ENCODE peak calls at places on chromosomes 16 and 17, in nine cellular contexts. N is tibial nerve, Q is heart left ventricle, D is H1, K is lower leg skin, R is uterus, M is endothelial cell of umbilical vein, O is Peyer's patch, L is prostate gland. T is an unnamed sample.

GRCh38 chr17:65664696-65665095 is 103.2 kb upstream of the AXIN2 start:
- DNase-seq in N (no peak), Q (no peak), D (no peak), K (no peak), R (no peak), M (no peak), O (no peak), L (no peak), T (no peak)

GRCh38 chr17:33012522-33013033 is 20.9 kb downstream of the SPACA3 start:
- DNase-seq in N (no peak), Q (no peak), D (peak), K (peak), R (no peak), M (no peak), O (no peak), L (no peak), T (no peak)

GRCh38 chr16:50547944-50548658 is at the start of gene NKD1:
- DNase-seq in N (peak), Q (peak), D (peak), K (peak), R (peak), M (peak), O (peak), L (peak), T (peak)

GRCh38 chr16:88508868-88509748 is 56.0 kb downstream of the ZFPM1 start:
- DNase-seq in N (no peak), Q (no peak), D (no peak), K (no peak), R (no peak), M (no peak), O (peak), L (peak), T (no peak)

GRCh38 chr17:15233022-15233805 is 31.9 kb downstream of the PMP22 start:
- DNase-seq in N (no peak), Q (no peak), D (no peak), K (no peak), R (no peak), M (peak), O (no peak), L (no peak), T (no peak)

GRCh38 chr17:44997733-44998520 is 29.8 kb upstream of the C1QL1 start:
- DNase-seq in N (no peak), Q (peak), D (no peak), K (no peak), R (no peak), M (no peak), O (no peak), L (no peak), T (peak)

GRCh38 chr16:10088380-10088793 is 93.8 kb downstream of the GRIN2A start:
- DNase-seq in N (no peak), Q (no peak), D (no peak), K (peak), R (peak), M (no peak), O (no peak), L (no peak), T (no peak)

GRCh38 chr17:64534187-64534586 is 27.4 kb downstream of the CEP95 start:
- DNase-seq in N (no peak), Q (no peak), D (no peak), K (no peak), R (no peak), M (peak), O (no peak), L (no peak), T (peak)

GRCh38 chr17:70989301-70989700 is 820.0 kb downstream of the KCNJ2 start:
- DNase-seq in N (no peak), Q (no peak), D (no peak), K (no peak), R (no peak), M (no peak), O (no peak), L (no peak), T (no peak)

GRCh38 chr16:89827383-89828198 is 684 bp upstream of the SPIRE2 start:
- DNase-seq in N (no peak), Q (peak), D (peak), K (no peak), R (no peak), M (peak), O (peak), L (peak), T (peak)

GRCh38 chr17:6507535-6507934 is 48.8 kb downstream of the PITPNM3 start:
- DNase-seq in N (no peak), Q (no peak), D (no peak), K (peak), R (peak), M (peak), O (no peak), L (no peak), T (no peak)

GRCh38 chr17:46028374-46028773 is 29.3 kb downstream of the STH start:
- DNase-seq in N (no peak), Q (no peak), D (no peak), K (no peak), R (no peak), M (no peak), O (no peak), L (no peak), T (no peak)

GRCh38 chr16:53465606-53466290 is 31.5 kb downstream of the RBL2 start:
- DNase-seq in N (no peak), Q (no peak), D (no peak), K (no peak), R (no peak), M (peak), O (no peak), L (no peak), T (no peak)

GRCh38 chr17:76414334-76415295 is 30.2 kb downstream of the SPHK1 start:
- DNase-seq in N (peak), Q (peak), D (no peak), K (no peak), R (peak), M (peak), O (peak), L (no peak), T (peak)

GRCh38 chr16:11824362-11824761 is 27.0 kb downstream of the RSL1D1 start:
- DNase-seq in N (no peak), Q (peak), D (no peak), K (peak), R (no peak), M (no peak), O (peak), L (no peak), T (peak)

GRCh38 chr17:39178516-39178915 is 12.6 kb upstream of the ARL5C start:
- DNase-seq in N (no peak), Q (no peak), D (no peak), K (no peak), R (no peak), M (peak), O (no peak), L (peak), T (no peak)

GRCh38 chr16:54177857-54178490 is 108.6 kb downstream of the IRX3 start:
- DNase-seq in N (no peak), Q (no peak), D (no peak), K (no peak), R (no peak), M (no peak), O (no peak), L (no peak), T (no peak)

GRCh38 chr17:64147110-64148016 is 17.4 kb upstream of the ERN1 start:
- DNase-seq in N (no peak), Q (no peak), D (no peak), K (peak), R (no peak), M (peak), O (no peak), L (no peak), T (no peak)

GRCh38 chr17:63996430-63997182 is 1.5 kb upstream of the PRR29 start:
- DNase-seq in N (no peak), Q (no peak), D (no peak), K (peak), R (peak), M (no peak), O (no peak), L (no peak), T (no peak)

GRCh38 chr16:75620326-75621169 is 2.5 kb downstream of the ADAT1 start:
- DNase-seq in N (no peak), Q (no peak), D (no peak), K (no peak), R (no peak), M (no peak), O (no peak), L (no peak), T (no peak)

GRCh38 chr17:2259769-2260536 is 43.6 kb downstream of the SMG6 start:
- DNase-seq in N (no peak), Q (no peak), D (no peak), K (no peak), R (peak), M (no peak), O (no peak), L (no peak), T (no peak)

GRCh38 chr16:74521691-74522090 is 85.2 kb downstream of the GLG1 start:
- DNase-seq in N (no peak), Q (peak), D (no peak), K (no peak), R (no peak), M (no peak), O (no peak), L (no peak), T (no peak)

GRCh38 chr17:12395733-12396354 is 269.8 kb upstream of the MYOCD start:
- DNase-seq in N (no peak), Q (no peak), D (peak), K (no peak), R (no peak), M (no peak), O (no peak), L (no peak), T (peak)

GRCh38 chr16:75025766-75026165 is 26.9 kb downstream of the ZNRF1 start:
- DNase-seq in N (no peak), Q (no peak), D (no peak), K (no peak), R (peak), M (no peak), O (no peak), L (no peak), T (peak)

GRCh38 chr16:75305364-75306101 is 54.1 kb upstream of the BCAR1 start:
- DNase-seq in N (no peak), Q (peak), D (no peak), K (peak), R (peak), M (peak), O (peak), L (peak), T (peak)

GRCh38 chr16:80250376-80250775 is 290.4 kb upstream of the DYNLRB2 start:
- DNase-seq in N (no peak), Q (no peak), D (no peak), K (no peak), R (no peak), M (no peak), O (no peak), L (no peak), T (no peak)

GRCh38 chr16:56671706-56672105 is 2.1 kb downstream of the MT1H start:
- DNase-seq in N (no peak), Q (no peak), D (no peak), K (no peak), R (no peak), M (no peak), O (no peak), L (no peak), T (no peak)

GRCh38 chr17:69060835-69061234 is at the start of gene ABCA9:
- DNase-seq in N (no peak), Q (no peak), D (no peak), K (no peak), R (peak), M (peak), O (no peak), L (no peak), T (no peak)

GRCh38 chr16:26645629-26646028 is 421.1 kb upstream of the C16orf82 start:
- DNase-seq in N (no peak), Q (no peak), D (peak), K (no peak), R (no peak), M (no peak), O (no peak), L (no peak), T (peak)

GRCh38 chr16:56226187-56226586 is 34.9 kb downstream of the GNAO1 start:
- DNase-seq in N (no peak), Q (no peak), D (no peak), K (no peak), R (no peak), M (no peak), O (no peak), L (no peak), T (no peak)

GRCh38 chr17:30552994-30553565 is 75.9 kb downstream of the GOSR1 start:
- DNase-seq in N (no peak), Q (no peak), D (peak), K (peak), R (no peak), M (no peak), O (no peak), L (no peak), T (no peak)

GRCh38 chr17:43755389-43755875 is 3.2 kb downstream of the SOST start:
- DNase-seq in N (no peak), Q (no peak), D (peak), K (peak), R (no peak), M (no peak), O (no peak), L (no peak), T (peak)

GRCh38 chr16:6835941-6836340 is 496.7 kb upstream of the RBFOX1 start:
- DNase-seq in N (no peak), Q (no peak), D (no peak), K (no peak), R (no peak), M (no peak), O (no peak), L (no peak), T (no peak)

GRCh38 chr17:31390748-31391495 is 553 bp upstream of the RAB11FIP4 start:
- DNase-seq in N (no peak), Q (no peak), D (peak), K (peak), R (no peak), M (no peak), O (no peak), L (no peak), T (no peak)

GRCh38 chr16:84618428-84619102 is 687 bp upstream of the COTL1 start:
- DNase-seq in N (no peak), Q (no peak), D (peak), K (no peak), R (peak), M (peak), O (peak), L (no peak), T (no peak)

DNA sequence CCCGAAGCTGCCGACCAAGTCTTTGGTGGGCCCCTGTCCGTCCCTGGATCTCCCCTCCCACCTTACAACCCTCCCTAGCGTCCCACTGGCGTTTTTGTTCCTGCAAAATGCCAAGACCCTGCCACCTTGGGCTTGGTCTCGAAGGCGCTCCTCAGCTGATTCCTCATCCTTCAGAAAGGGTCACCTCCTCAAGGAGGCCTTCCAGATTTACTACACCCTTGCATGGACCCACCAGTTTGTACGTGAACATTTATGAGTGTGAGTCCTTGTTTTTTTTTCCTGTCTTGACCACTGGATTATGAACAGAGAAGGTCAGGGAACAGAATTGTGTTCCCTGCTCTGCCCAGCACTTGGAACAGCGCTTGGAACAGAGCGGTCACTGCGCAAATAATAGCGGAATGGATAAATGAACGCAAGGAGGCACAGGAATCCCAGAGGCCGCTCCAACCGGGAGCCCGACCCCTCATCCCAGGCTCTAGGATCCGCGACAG is 895 bp upstream of the GFER start:
- DNase-seq in N (no peak), Q (no peak), D (no peak), K (no peak), R (no peak), M (no peak), O (no peak), L (no peak), T (no peak)
- TF ChIP-seq POLR2A in N (no peak), Q (no peak), D (peak), K (no peak), R (no peak), M (no peak), O (no peak), L (no peak), T (no peak)

GRCh38 chr16:1920727-1921155 is 2.5 kb upstream of the HS3ST6 start:
- DNase-seq in N (no peak), Q (no peak), D (peak), K (no peak), R (no peak), M (peak), O (no peak), L (no peak), T (peak)

GRCh38 chr16:1923299-1924034 is 5.3 kb upstream of the HS3ST6 start:
- DNase-seq in N (no peak), Q (no peak), D (peak), K (no peak), R (no peak), M (peak), O (peak), L (no peak), T (peak)

GRCh38 chr16:1926223-1926718 is 8.1 kb upstream of the HS3ST6 start:
- DNase-seq in N (no peak), Q (no peak), D (no peak), K (no peak), R (no peak), M (no peak), O (no peak), L (no peak), T (peak)

GRCh38 chr16:1922357-1922756 is 4.1 kb upstream of the HS3ST6 start:
- DNase-seq in N (no peak), Q (no peak), D (no peak), K (no peak), R (no peak), M (no peak), O (no peak), L (no peak), T (no peak)

GRCh38 chr16:1924095-1924494 is 5.9 kb upstream of the HS3ST6 start:
- DNase-seq in N (no peak), Q (no peak), D (no peak), K (no peak), R (no peak), M (no peak), O (no peak), L (no peak), T (no peak)
- TF ChIP-seq CTCF in N (no peak), Q (no peak), D (no peak), K (no peak), R (no peak), M (no peak), O (no peak), L (no peak), T (no peak)

GRCh38 chr16:28210979-28211505 is 723 bp downstream of the XPO6 start:
- DNase-seq in N (peak), Q (peak), D (peak), K (peak), R (peak), M (peak), O (peak), L (peak), T (peak)

GRCh38 chr16:28210264-28210663 is 1.5 kb downstream of the XPO6 start:
- DNase-seq in N (no peak), Q (no peak), D (no peak), K (no peak), R (no peak), M (peak), O (no peak), L (no peak), T (no peak)

GRCh38 chr16:28212532-28212873 is 738 bp upstream of the XPO6 start:
- DNase-seq in N (no peak), Q (no peak), D (no peak), K (no peak), R (no peak), M (no peak), O (no peak), L (no peak), T (no peak)

GRCh38 chr16:28213396-28213795 is 1.6 kb upstream of the XPO6 start:
- DNase-seq in N (no peak), Q (no peak), D (no peak), K (no peak), R (no peak), M (peak), O (no peak), L (no peak), T (no peak)

DNA sequence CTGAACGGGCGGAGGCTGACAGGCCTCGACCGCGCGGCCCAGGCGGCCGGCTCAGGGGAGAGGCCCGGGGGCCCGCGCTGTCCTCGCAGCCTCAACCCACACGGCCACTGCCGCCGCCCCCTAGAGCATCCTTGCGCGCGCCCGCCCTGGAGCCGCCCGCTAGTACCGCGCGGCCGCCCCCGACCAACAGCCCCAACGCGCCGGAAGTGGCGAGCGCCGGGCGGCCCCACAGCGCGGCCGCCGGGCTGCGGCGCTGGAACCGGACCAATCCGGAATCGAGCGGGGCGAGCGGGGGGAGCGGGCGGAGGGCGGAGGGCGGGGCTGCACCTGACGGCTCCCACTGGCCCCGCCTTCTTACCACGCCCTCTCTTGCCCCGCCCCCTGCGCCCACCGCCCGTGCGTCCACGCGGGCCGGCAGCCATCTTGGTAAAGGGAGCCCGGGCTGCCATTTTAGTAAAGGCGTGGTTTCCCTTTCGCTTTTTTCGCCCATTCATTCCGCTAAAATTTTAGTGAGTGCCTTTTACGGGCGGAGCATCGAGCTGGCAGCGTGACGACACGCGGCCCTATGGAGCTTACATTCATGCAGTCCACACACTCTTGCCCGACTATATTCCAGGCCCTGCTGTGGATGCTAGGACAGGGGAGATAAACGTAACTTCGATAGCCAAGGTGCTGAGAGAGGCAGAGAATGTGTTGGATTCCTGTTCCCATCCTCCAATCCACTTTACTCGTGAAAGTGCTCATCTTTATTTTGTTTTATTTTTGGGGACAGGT is at the start of gene XPO6:
- DNase-seq in N (peak), Q (peak), D (peak), K (peak), R (peak), M (peak), O (peak), L (peak), T (peak)
- TF ChIP-seq POLR2A in N (peak), Q (no peak), D (peak), K (peak), R (peak), M (peak), O (peak), L (peak), T (no peak)

GRCh38 chr16:30896890-30897730 is 696 bp downstream of the CTF1 start:
- DNase-seq in N (peak), Q (peak), D (peak), K (peak), R (peak), M (peak), O (peak), L (peak), T (peak)
- TF ChIP-seq CTCF in N (no peak), Q (no peak), D (no peak), K (no peak), R (no peak), M (no peak), O (no peak), L (peak), T (no peak)